ENCODE peak calls at places on chromosomes 13 and 19, in eight cellular contexts. S is stimulated activated CD4-positive, alpha-beta T cell treated with anti-CD3 and anti-CD28 coated beads, Interleukin-12 subunit alpha, Interleukin-12 subunit beta, amount 100 ng/mL, for 4 hours; F is HTR-8/SVneo; E is right atrium auricular region; A is anterior cingulate cortex; U is fibroblast of lung; X is NCI-H2081; J is dermis microvascular lymphatic vessel endothelial cell. R is an unnamed sample.

GRCh38 chr13:38398810-38399493 is 49.3 kb downstream of the UFM1 start:
- DNase-seq in S (no peak), F (no peak), E (no peak), A (no peak), U (peak; percentile 64), X (no peak), J (no peak), R (no peak)

GRCh38 chr19:1274852-1275259 is 474 bp upstream of the FAM174C start:
- DNase-seq in S (no peak), F (no peak), E (no peak), A (no peak), U (no peak), X (peak; percentile 27), J (no peak), R (no peak)

GRCh38 chr19:9936151-9937000 is at the start of gene OLFM2:
- DNase-seq in S (peak; percentile 35), F (peak; percentile 51), E (no peak), A (peak; percentile 15), U (no peak), X (no peak), J (no peak), R (no peak)

GRCh38 chr19:29664753-29665214 is 477 bp upstream of the PLEKHF1 start:
- DNase-seq in S (no peak), F (no peak), E (no peak), A (no peak), U (no peak), X (no peak), J (no peak), R (no peak)

GRCh38 chr19:13122275-13122878 is 4.3 kb downstream of the NACC1 start:
- DNase-seq in S (no peak), F (no peak), E (no peak), A (no peak), U (no peak), X (no peak), J (no peak), R (no peak)

GRCh38 chr19:55257461-55258411 is 1.1 kb downstream of the PPP6R1 start:
- DNase-seq in S (peak; percentile 26), F (no peak), E (no peak), A (no peak), U (no peak), X (no peak), J (peak; percentile 13), R (no peak)

GRCh38 chr13:53217221-53217620 is 188.6 kb downstream of the OLFM4 start:
- DNase-seq in S (no peak), F (no peak), E (no peak), A (no peak), U (no peak), X (no peak), J (no peak), R (no peak)

GRCh38 chr13:42832341-42833153 is 51.2 kb downstream of the FAM216B start:
- DNase-seq in S (no peak), F (no peak), E (no peak), A (no peak), U (peak; percentile 95), X (no peak), J (peak; percentile 77), R (no peak)

GRCh38 chr19:29524201-29524911 is 1.4 kb upstream of the VSTM2B start:
- DNase-seq in S (no peak), F (no peak), E (no peak), A (peak; percentile 37), U (no peak), X (no peak), J (no peak), R (no peak)

GRCh38 chr19:3766520-3766919 is 4.0 kb downstream of the MRPL54 start:
- DNase-seq in S (no peak), F (no peak), E (no peak), A (no peak), U (no peak), X (no peak), J (no peak), R (no peak)

GRCh38 chr13:65768545-65768944 is 1461.6 kb downstream of the PCDH9 start:
- DNase-seq in S (no peak), F (no peak), E (no peak), A (no peak), U (no peak), X (no peak), J (no peak), R (peak; percentile 21)

GRCh38 chr19:3073931-3074595 is 11.8 kb upstream of the TLE5 start:
- DNase-seq in S (no peak), F (no peak), E (no peak), A (no peak), U (no peak), X (no peak), J (peak; percentile 13), R (no peak)